ENCODE peak calls at places on chromosome 21, in ten cellular contexts. A is lung, V is bronchial epithelial cell, B is BJ, Q is right lobe of liver, I is heart right ventricle, S is SK-N-SH, T is colonic mucosa, N is mammary epithelial cell, L is H9. W is an unnamed sample. For H3K27me3, the result is how much of the 10 kb centered on the place peaks cover.

GRCh38 chr21:39604951-39605350 is 7.8 kb upstream of the B3GALT5 start:
- DNase-seq in A (no peak), V (no peak), B (no peak), Q (no peak), I (no peak), S (no peak), T (peak), N (no peak), L (no peak), W (no peak)

GRCh38 chr21:45010096-45010495 is 64.3 kb upstream of the ADARB1 start:
- DNase-seq in A (no peak), V (peak), B (no peak), Q (no peak), I (no peak), S (no peak), T (no peak), N (peak), L (no peak), W (no peak)

GRCh38 chr21:28884976-28885852 is 107.5 kb downstream of the LTN1 start:
- DNase-seq in A (peak), V (peak), B (peak), Q (peak), I (peak), S (peak), T (peak), N (peak), L (peak), W (peak)

GRCh38 chr21:38679531-38679930 is 126.2 kb upstream of the ETS2 start:
- DNase-seq in A (no peak), V (peak), B (peak), Q (no peak), I (peak), S (no peak), T (no peak), N (peak), L (no peak), W (no peak)

GRCh38 chr21:43716376-43717165 is 2.4 kb upstream of the PDXK start:
- DNase-seq in A (no peak), V (no peak), B (no peak), Q (no peak), I (no peak), S (no peak), T (no peak), N (no peak), L (no peak), W (no peak)

GRCh38 chr21:35753308-35753707 is 307.0 kb downstream of the SETD4 start:
- DNase-seq in A (no peak), V (no peak), B (no peak), Q (no peak), I (no peak), S (no peak), T (no peak), N (no peak), L (no peak), W (no peak)

GRCh38 chr21:38973552-38973951 is 167.8 kb downstream of the ETS2 start:
- DNase-seq in A (no peak), V (no peak), B (no peak), Q (no peak), I (no peak), S (no peak), T (no peak), N (no peak), L (no peak), W (no peak)

GRCh38 chr21:35346697-35347096 is 297.6 kb upstream of the RUNX1 start:
- DNase-seq in A (no peak), V (no peak), B (no peak), Q (no peak), I (no peak), S (no peak), T (no peak), N (no peak), L (no peak), W (no peak)

DNA sequence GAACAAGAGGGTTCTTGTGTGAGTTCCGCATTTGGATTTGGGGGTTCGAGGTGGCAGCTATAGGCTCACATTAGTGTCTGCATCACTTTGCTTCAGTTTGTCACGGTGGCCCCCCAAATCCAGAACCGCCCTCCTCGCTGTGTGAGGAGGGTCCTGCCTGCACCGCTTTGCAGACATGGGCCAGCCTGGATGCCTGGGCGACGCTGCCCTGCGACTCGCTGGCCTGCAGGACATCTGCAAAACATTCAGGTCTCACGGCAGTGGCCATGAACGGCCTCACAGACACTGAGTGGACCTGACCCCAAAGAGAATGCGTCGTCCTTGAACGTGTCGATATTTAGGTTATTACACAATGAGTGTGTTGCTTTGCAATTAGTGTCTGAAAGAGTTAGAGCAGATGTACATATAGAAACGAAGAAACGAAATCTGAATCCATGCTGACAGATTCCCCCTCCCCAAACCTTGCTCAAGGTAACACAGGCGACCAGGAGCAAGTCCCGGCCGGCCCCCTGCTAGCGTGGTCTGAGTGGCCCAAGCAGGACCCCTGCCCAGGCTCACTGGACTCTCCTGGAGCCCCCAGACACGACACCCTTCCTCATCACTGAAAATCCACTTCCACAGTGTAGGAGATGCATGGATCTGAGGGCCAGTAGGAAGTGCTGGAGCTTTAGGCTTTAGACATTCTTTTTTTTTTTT is 20.4 kb downstream of the PDE9A start:
- DNase-seq in A (no peak), V (no peak), B (no peak), Q (no peak), I (no peak), S (no peak), T (no peak), N (no peak), L (no peak), W (no peak)
- H3K27me3 ChIP-seq in A (under half), V (under half), B (under half), Q (under half), I (under half), S (under half), T (under half), N (under half), L (under half), W (under half)

GRCh38 chr21:40793057-40793456 is 53.9 kb downstream of the DSCAM start:
- DNase-seq in A (no peak), V (no peak), B (peak), Q (peak), I (no peak), S (no peak), T (no peak), N (no peak), L (no peak), W (no peak)
- TF ChIP-seq CTCF in A (no peak), V (no peak), B (no peak), Q (no peak), I (no peak), S (no peak), T (no peak), N (no peak), L (no peak), W (no peak)

GRCh38 chr21:46137908-46138307 is 17.5 kb downstream of the FTCD start:
- DNase-seq in A (no peak), V (no peak), B (no peak), Q (no peak), I (no peak), S (no peak), T (no peak), N (no peak), L (no peak), W (no peak)

GRCh38 chr21:46139686-46140085 is 15.7 kb downstream of the FTCD start:
- DNase-seq in A (no peak), V (no peak), B (no peak), Q (no peak), I (no peak), S (no peak), T (no peak), N (no peak), L (no peak), W (no peak)

GRCh38 chr21:46135782-46136181 is 19.6 kb downstream of the FTCD start:
- DNase-seq in A (no peak), V (no peak), B (no peak), Q (no peak), I (no peak), S (no peak), T (no peak), N (no peak), L (no peak), W (no peak)

GRCh38 chr21:46136739-46137349 is 18.5 kb downstream of the FTCD start:
- DNase-seq in A (no peak), V (no peak), B (no peak), Q (no peak), I (no peak), S (no peak), T (no peak), N (no peak), L (no peak), W (no peak)

DNA sequence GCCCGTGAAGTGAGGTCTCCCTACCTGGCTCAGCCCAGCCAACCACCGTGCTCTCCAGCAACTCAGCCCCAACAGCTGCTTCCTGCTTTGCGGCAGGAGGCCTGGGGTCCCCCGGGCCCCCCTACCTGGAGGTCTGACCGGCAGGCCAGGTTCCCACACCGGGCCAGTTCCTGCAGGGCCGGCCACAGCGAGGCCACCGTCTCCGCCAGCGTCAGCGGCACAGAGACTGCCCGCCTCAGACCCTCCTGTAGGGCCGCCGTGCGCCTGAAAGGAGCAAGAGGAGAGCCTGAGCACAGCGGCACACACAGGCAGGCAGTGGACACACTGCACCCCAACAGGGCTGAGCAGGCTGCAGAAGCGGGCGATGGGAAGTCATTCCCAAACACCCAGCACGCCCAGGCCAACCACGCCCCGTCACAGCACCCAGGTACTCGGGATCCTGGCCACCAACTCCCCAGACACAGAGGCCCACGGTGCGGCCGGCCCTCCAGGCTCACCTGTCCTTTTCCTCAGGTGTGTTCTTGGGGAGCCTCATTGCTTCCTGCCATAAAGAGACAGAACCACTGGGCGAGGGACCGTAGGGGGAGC is 16.9 kb downstream of the FTCD start:
- DNase-seq in A (no peak), V (no peak), B (no peak), Q (no peak), I (no peak), S (no peak), T (no peak), N (no peak), L (no peak), W (no peak)
- H3K27me3 ChIP-seq in A (under half), V (under half), B (under half), Q (under half), I (under half), S (under half), T (under half), N (under half), L (under half), W (under half)

GRCh38 chr21:41932191-41932575 is 21.6 kb downstream of the C2CD2 start:
- DNase-seq in A (no peak), V (peak), B (peak), Q (no peak), I (no peak), S (no peak), T (no peak), N (peak), L (no peak), W (no peak)
- TF ChIP-seq CTCF in A (no peak), V (peak), B (peak), Q (no peak), I (peak), S (peak), T (no peak), N (peak), L (no peak), W (no peak)

GRCh38 chr21:27154451-27155129 is 187.7 kb upstream of the ADAMTS5 start:
- DNase-seq in A (no peak), V (no peak), B (no peak), Q (no peak), I (no peak), S (no peak), T (no peak), N (no peak), L (no peak), W (no peak)
- H3K27me3 ChIP-seq in A (under half), V (under half), B (under half), Q (under half), I (under half), S (under half), T (under half), N (under half), L (under half), W (under half)